ENCODE peak calls at places on chromosomes 7 and 10, in five cellular contexts. U is K562, V is HCT116, D is HepG2, H is upper lobe of left lung. X is an unnamed sample.

GRCh38 chr10:33229944-33230267 is 104.6 kb downstream of the NRP1 start:
- ATAC-seq in U (no peak), V (no peak), D (no peak), H (no peak), X (no peak)

GRCh38 chr10:3060481-3060889 is 6.9 kb upstream of the PFKP start:
- ATAC-seq in U (no peak), V (peak; percentile 60), D (no peak), H (no peak), X (no peak)

GRCh38 chr10:47401874-47402645 is 18.0 kb upstream of the ZNF488 start:
- ATAC-seq in U (no peak), V (no peak), D (peak; percentile 34), H (no peak), X (no peak)

GRCh38 chr10:72540193-72540807 is 85.6 kb downstream of the MICU1 start:
- ATAC-seq in U (no peak), V (no peak), D (no peak), H (no peak), X (no peak)

GRCh38 chr7:2047272-2047581 is 185.5 kb downstream of the MAD1L1 start:
- ATAC-seq in U (no peak), V (no peak), D (no peak), H (no peak), X (no peak)

GRCh38 chr7:146772581-146772980 is 656.0 kb downstream of the CNTNAP2 start:
- ATAC-seq in U (no peak), V (no peak), D (peak; percentile 37), H (no peak), X (no peak)

GRCh38 chr7:55189447-55189760 is 170.6 kb downstream of the EGFR start:
- ATAC-seq in U (no peak), V (no peak), D (no peak), H (no peak), X (no peak)

GRCh38 chr7:76428149-76428823 is 3.5 kb downstream of the ZP3 start:
- ATAC-seq in U (no peak), V (no peak), D (no peak), H (no peak), X (no peak)

GRCh38 chr10:29105516-29106215 is 183.2 kb upstream of the LYZL1 start:
- ATAC-seq in U (no peak), V (no peak), D (no peak), H (no peak), X (no peak)

GRCh38 chr7:21944616-21945373 is 904 bp downstream of the CDCA7L start:
- ATAC-seq in U (no peak), V (peak; percentile 42), D (peak; percentile 25), H (peak; percentile 37), X (no peak)

GRCh38 chr7:68929712-68930395 is 668.4 kb upstream of the AUTS2 start:
- ATAC-seq in U (no peak), V (no peak), D (no peak), H (peak; percentile 92), X (peak; percentile 61)

GRCh38 chr7:74482629-74483401 is 29.1 kb downstream of the GTF2IRD1 start:
- ATAC-seq in U (no peak), V (peak; percentile 33), D (no peak), H (peak; percentile 4), X (peak; percentile 10)

GRCh38 chr7:36227223-36227622 is 74.2 kb downstream of the EEPD1 start:
- ATAC-seq in U (no peak), V (no peak), D (no peak), H (peak; percentile 75), X (peak; percentile 93)

GRCh38 chr7:151551820-151552219 is 32.1 kb upstream of the RHEB start:
- ATAC-seq in U (no peak), V (no peak), D (no peak), H (no peak), X (no peak)

GRCh38 chr7:102836206-102836938 is 76.4 kb upstream of the LRRC17 start:
- ATAC-seq in U (no peak), V (peak; percentile 76), D (no peak), H (peak; percentile 90), X (peak; percentile 68)

GRCh38 chr10:75403144-75404022 is 1.8 kb upstream of the ZNF503 start:
- ATAC-seq in U (no peak), V (no peak), D (no peak), H (no peak), X (no peak)

GRCh38 chr7:84274029-84274638 is 79.5 kb upstream of the SEMA3A start:
- ATAC-seq in U (no peak), V (no peak), D (no peak), H (no peak), X (no peak)

GRCh38 chr10:86403183-86403797 is 36.7 kb upstream of the GRID1 start:
- ATAC-seq in U (no peak), V (no peak), D (no peak), H (no peak), X (no peak)

GRCh38 chr7:70353948-70354335 is 755.7 kb downstream of the AUTS2 start:
- ATAC-seq in U (no peak), V (no peak), D (no peak), H (no peak), X (no peak)

GRCh38 chr10:100101526-100102076 is 19.9 kb upstream of the CPN1 start:
- ATAC-seq in U (no peak), V (peak; percentile 59), D (peak; percentile 98), H (no peak), X (no peak)

GRCh38 chr7:84780158-84781124 is 406.4 kb downstream of the SEMA3D start:
- ATAC-seq in U (peak; percentile 99), V (no peak), D (no peak), H (no peak), X (no peak)

GRCh38 chr7:9600974-9601373 is 1167.6 kb downstream of the NXPH1 start:
- ATAC-seq in U (no peak), V (no peak), D (no peak), H (no peak), X (no peak)

GRCh38 chr10:13820119-13820518 is 233.4 kb downstream of the PRPF18 start:
- ATAC-seq in U (no peak), V (no peak), D (no peak), H (no peak), X (no peak)

GRCh38 chr7:104814671-104815400 is 199.2 kb upstream of the KMT2E start:
- ATAC-seq in U (no peak), V (no peak), D (no peak), H (no peak), X (no peak)

GRCh38 chr10:125788156-125789034 is 12.8 kb upstream of the MMP21 start:
- ATAC-seq in U (no peak), V (peak; percentile 54), D (peak; percentile 8), H (peak; percentile 6), X (no peak)

GRCh38 chr10:76033457-76034196 is 602.2 kb downstream of the LRMDA start:
- ATAC-seq in U (peak; percentile 37), V (no peak), D (peak; percentile 98), H (peak; percentile 54), X (no peak)

GRCh38 chr10:759898-760477 is 70.5 kb upstream of the DIP2C start:
- ATAC-seq in U (no peak), V (no peak), D (no peak), H (no peak), X (no peak)

GRCh38 chr7:106255246-106255645 is 29.5 kb downstream of the NAMPT start:
- ATAC-seq in U (no peak), V (no peak), D (no peak), H (no peak), X (no peak)

GRCh38 chr10:12513775-12514663 is 164.7 kb downstream of the CAMK1D start:
- ATAC-seq in U (no peak), V (no peak), D (no peak), H (peak; percentile 44), X (no peak)

GRCh38 chr10:52805414-52806285 is 33.1 kb upstream of the MBL2 start:
- ATAC-seq in U (no peak), V (no peak), D (peak; percentile 83), H (no peak), X (no peak)

GRCh38 chr10:13095929-13096328 is 4.0 kb upstream of the OPTN start:
- ATAC-seq in U (no peak), V (no peak), D (no peak), H (no peak), X (no peak)

GRCh38 chr7:1101580-1102431 is 13.9 kb downstream of the GPER1 start:
- ATAC-seq in U (no peak), V (no peak), D (peak; percentile 70), H (no peak), X (no peak)

GRCh38 chr7:123054357-123055133 is 59.0 kb upstream of the TAS2R16 start:
- ATAC-seq in U (no peak), V (peak; percentile 77), D (peak; percentile 84), H (no peak), X (no peak)

GRCh38 chr7:142646274-142646895 is 102.9 kb upstream of the PRSS1 start:
- ATAC-seq in U (peak; percentile 39), V (peak; percentile 50), D (no peak), H (no peak), X (no peak)

GRCh38 chr10:3282341-3282740 is 109.8 kb upstream of the PITRM1 start:
- ATAC-seq in U (no peak), V (no peak), D (no peak), H (no peak), X (no peak)

GRCh38 chr10:30509508-30509907 is 75.5 kb downstream of the MAP3K8 start:
- ATAC-seq in U (no peak), V (no peak), D (no peak), H (peak; percentile 9), X (no peak)

GRCh38 chr7:44466300-44467216 is 23.9 kb downstream of the NUDCD3 start:
- ATAC-seq in U (no peak), V (no peak), D (no peak), H (no peak), X (no peak)

GRCh38 chr10:4243651-4244050 is 458.6 kb upstream of the KLF6 start:
- ATAC-seq in U (no peak), V (peak; percentile 72), D (no peak), H (peak; percentile 79), X (peak; percentile 90)

GRCh38 chr10:32104622-32105509 is 48.6 kb upstream of the KIF5B start:
- ATAC-seq in U (no peak), V (no peak), D (peak; percentile 62), H (peak; percentile 26), X (no peak)

DNA sequence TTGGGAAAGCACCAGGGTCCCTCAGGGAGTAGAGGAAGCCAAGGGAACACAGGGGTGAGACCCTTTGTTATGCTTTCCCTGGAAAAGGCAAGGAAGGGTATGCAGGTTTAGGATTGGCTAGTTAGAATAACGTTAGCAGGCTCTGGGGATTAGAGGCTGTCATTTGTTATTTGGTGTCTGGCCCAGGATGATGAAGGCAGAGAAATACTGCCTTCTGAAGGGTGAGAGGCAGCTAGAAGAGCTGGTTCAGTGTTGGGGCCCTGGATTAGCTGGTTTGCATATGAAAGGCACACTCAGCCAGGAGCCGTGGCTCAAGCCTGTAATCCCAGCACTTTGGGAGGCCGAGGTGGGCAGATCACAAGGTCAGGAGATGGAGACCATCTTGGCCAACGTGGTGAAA is 3.0 kb upstream of the PILRA start:
- ATAC-seq in U (no peak), V (no peak), D (no peak), H (no peak), X (no peak)
- H3K27ac ChIP-seq in U (no peak overlapping the region), V (no peak overlapping the region), D (no peak overlapping the region), H (peak overlapping the region; percentile 82), X (no peak overlapping the region)

GRCh38 chr7:17041324-17041723 is 159.5 kb upstream of the AGR3 start:
- ATAC-seq in U (no peak), V (no peak), D (no peak), H (peak; percentile 85), X (peak; percentile 31)
- TF ChIP-seq POLR2AphosphoS5 in U (no peak), V (no peak), D (no peak), H (no peak), X (no peak)

GRCh38 chr7:50092579-50093411 is at the start of gene ZPBP:
- ATAC-seq in U (peak; percentile 78), V (peak; percentile 42), D (peak; percentile 50), H (peak; percentile 78), X (no peak)
- TF ChIP-seq POLR2A in U (no peak), V (no peak), D (no peak), H (no peak), X (no peak)

GRCh38 chr10:22600516-22600915 is 113.9 kb downstream of the PIP4K2A start:
- ATAC-seq in U (no peak), V (no peak), D (no peak), H (no peak), X (no peak)
- H3K27ac ChIP-seq in U (no peak overlapping the region), V (no peak overlapping the region), D (no peak overlapping the region), H (no peak overlapping the region), X (no peak overlapping the region)

X was measured in gastroesophageal sphincter.